ENCODE peak calls at places on chromosomes 3 and 15, in five cellular contexts. K is activated gamma-delta T cell treated with anti-CD3 and anti-CD28 coated beads, Interleukin-2, amount 50 U/mL, for 16 hours; H is left kidney; D is RWPE2; Y is heart left ventricle. A is an unnamed sample.

GRCh38 chr15:22895465-22896190 is 57.2 kb downstream of the NIPA2 start:
- DNase-seq in H (no peak), Y (no peak), D (peak; percentile 96), K (no peak), A (peak; percentile 10)

GRCh38 chr3:156808025-156808424 is 18.1 kb upstream of the LEKR1 start:
- DNase-seq in D (no peak), Y (no peak), K (no peak), H (no peak), A (no peak)

GRCh38 chr3:65953881-65954733 is 84.6 kb downstream of the MAGI1 start:
- DNase-seq in Y (peak; percentile 43), H (peak; percentile 79), D (no peak), K (no peak), A (no peak)

GRCh38 chr3:170007031-170007663 is 30.6 kb upstream of the GPR160 start:
- DNase-seq in D (no peak), Y (no peak), H (no peak), K (no peak), A (peak; percentile 21)

GRCh38 chr3:55191911-55192787 is 264.3 kb upstream of the LRTM1 start:
- DNase-seq in K (no peak), Y (no peak), D (no peak), H (no peak), A (no peak)

GRCh38 chr15:84600687-84601554 is at the start of gene ZSCAN2:
- DNase-seq in H (peak; percentile 99), D (peak; percentile 99), K (peak; percentile 92), Y (peak; percentile 95), A (peak; percentile 97)

GRCh38 chr3:25603703-25604102 is 61.0 kb downstream of the TOP2B start:
- DNase-seq in D (no peak), H (no peak), K (no peak), Y (no peak), A (no peak)

GRCh38 chr3:150830094-150830681 is 67.2 kb upstream of the SIAH2 start:
- DNase-seq in K (no peak), H (peak; percentile 27), Y (no peak), D (no peak), A (no peak)

GRCh38 chr3:47162695-47163022 is 1.3 kb downstream of the SETD2 start:
- DNase-seq in K (no peak), H (peak; percentile 25), D (no peak), Y (no peak), A (no peak)

GRCh38 chr3:177538064-177538742 is 340.9 kb upstream of the TBL1XR1 start:
- DNase-seq in D (no peak), K (no peak), H (no peak), Y (peak; percentile 52), A (no peak)

GRCh38 chr3:130688015-130688414 is 58.6 kb downstream of the PIK3R4 start:
- DNase-seq in Y (no peak), D (no peak), K (no peak), H (no peak), A (no peak)

GRCh38 chr15:68782589-68783161 is 38.0 kb downstream of the ANP32A start:
- DNase-seq in D (peak; percentile 58), H (no peak), Y (peak; percentile 14), K (no peak), A (no peak)

GRCh38 chr3:126519506-126520455 is 2.2 kb upstream of the UROC1 start:
- DNase-seq in H (no peak), D (peak; percentile 45), Y (no peak), K (no peak), A (no peak)

GRCh38 chr15:87760915-87761314 is 495.6 kb downstream of the NTRK3 start:
- DNase-seq in D (no peak), Y (no peak), K (no peak), H (no peak), A (no peak)

GRCh38 chr3:109339714-109340648 is 2.6 kb upstream of the DPPA4 start:
- DNase-seq in D (no peak), H (no peak), Y (no peak), K (no peak), A (no peak)

GRCh38 chr15:62742409-62743171 is 300.0 kb upstream of the TPM1 start:
- DNase-seq in H (peak; percentile 87), D (no peak), Y (peak; percentile 51), K (no peak), A (peak; percentile 25)

GRCh38 chr3:10278501-10278900 is 14.2 kb downstream of the GHRL start:
- DNase-seq in D (no peak), H (no peak), K (no peak), Y (no peak), A (no peak)

GRCh38 chr3:46212101-46212500 is 4.0 kb upstream of the CCR1 start:
- DNase-seq in D (no peak), H (no peak), Y (no peak), K (no peak), A (no peak)

GRCh38 chr3:72997421-72997961 is 880 bp downstream of the PPP4R2 start:
- DNase-seq in Y (no peak), D (no peak), K (peak; percentile 28), H (peak; percentile 78), A (peak; percentile 16)

GRCh38 chr3:109195812-109196211 is 59.3 kb downstream of the C3orf85 start:
- DNase-seq in Y (no peak), H (no peak), D (no peak), K (no peak), A (no peak)

GRCh38 chr3:46995901-46996562 is 16.6 kb downstream of the NBEAL2 start:
- DNase-seq in Y (no peak), D (peak; percentile 64), H (no peak), K (no peak), A (no peak)

GRCh38 chr3:58176827-58177489 is 33.8 kb downstream of the DNASE1L3 start:
- DNase-seq in D (no peak), Y (no peak), H (no peak), K (no peak), A (peak; percentile 12)

GRCh38 chr3:108070356-108070755 is 20.5 kb downstream of the CD47 start:
- DNase-seq in D (no peak), K (no peak), H (no peak), Y (no peak), A (no peak)

GRCh38 chr3:194952882-194953281 is 267.2 kb downstream of the FAM43A start:
- DNase-seq in H (no peak), D (no peak), Y (no peak), K (no peak), A (no peak)

GRCh38 chr3:43004282-43004681 is 25.2 kb downstream of the GASK1A start:
- DNase-seq in H (no peak), D (no peak), Y (no peak), K (no peak), A (no peak)

GRCh38 chr3:189687475-189687874 is 56.3 kb downstream of the TP63 start:
- DNase-seq in D (no peak), K (no peak), Y (no peak), H (no peak), A (no peak)

GRCh38 chr3:195401959-195402358 is 40.9 kb downstream of the ACAP2 start:
- DNase-seq in Y (no peak), K (no peak), D (no peak), H (peak; percentile 17), A (no peak)

GRCh38 chr15:76059320-76060097 is at the start of gene TMEM266:
- DNase-seq in K (no peak), D (no peak), H (peak; percentile 88), Y (peak; percentile 26), A (peak; percentile 47)

GRCh38 chr3:155323063-155323666 is 29.7 kb upstream of the STRIT1 start:
- DNase-seq in Y (no peak), H (peak; percentile 88), K (no peak), D (no peak), A (no peak)

GRCh38 chr3:195421410-195421809 is 21.4 kb downstream of the ACAP2 start:
- DNase-seq in K (no peak), Y (no peak), H (no peak), D (no peak), A (no peak)

GRCh38 chr3:178967184-178967532 is 104.5 kb downstream of the ZMAT3 start:
- DNase-seq in H (no peak), Y (no peak), K (no peak), D (no peak), A (no peak)

GRCh38 chr3:142603340-142603730 is 7.1 kb downstream of the PLS1 start:
- DNase-seq in Y (no peak), H (no peak), K (no peak), D (no peak), A (no peak)

GRCh38 chr3:110755345-110755744 is 316.3 kb upstream of the NECTIN3 start:
- DNase-seq in Y (no peak), H (no peak), K (no peak), D (no peak), A (no peak)

A was measured in activated naive CD8-positive, alpha-beta T cell treated with anti-CD3 and anti-CD28 coated beads for 36 hours.